ENCODE peak calls at places on chromosomes 6 and 20, in ten cellular contexts. B is right cardiac atrium; G is ascending aorta; V is adrenal gland; N is tibial nerve; X is CD8-positive, alpha-beta memory T cell; Y is transverse colon; J is neuronal stem cell; E is left lung; R is BE2C. Q is an unnamed sample.

GRCh38 chr20:45128066-45128465 is 3.8 kb upstream of the WFDC12 start:
- DNase-seq in B (no peak), G (no peak), V (no peak), N (no peak), X (no peak), Y (no peak), J (no peak), E (no peak), R (no peak), Q (no peak)

GRCh38 chr6:133062077-133062476 is 179.1 kb upstream of the EYA4 start:
- DNase-seq in B (no peak), G (no peak), V (peak; percentile 36), N (no peak), X (no peak), Y (no peak), J (no peak), E (no peak), R (no peak), Q (no peak)

GRCh38 chr6:79077680-79078056 is 386 bp downstream of the PHIP start:
- DNase-seq in B (no peak), G (no peak), V (no peak), N (no peak), X (no peak), Y (peak; percentile 53), J (no peak), E (no peak), R (peak; percentile 52), Q (peak; percentile 29)

GRCh38 chr20:10553326-10553984 is 118.3 kb downstream of the SLX4IP start:
- DNase-seq in B (peak; percentile 69), G (no peak), V (peak; percentile 60), N (peak; percentile 82), X (no peak), Y (peak; percentile 74), J (peak; percentile 39), E (peak; percentile 53), R (peak; percentile 68), Q (no peak)

GRCh38 chr6:41892921-41893564 is 2.1 kb downstream of the USP49 start:
- DNase-seq in B (no peak), G (no peak), V (no peak), N (no peak), X (no peak), Y (no peak), J (no peak), E (no peak), R (no peak), Q (no peak)

GRCh38 chr6:42984924-42985475 is 630 bp downstream of the PPP2R5D start:
- DNase-seq in B (no peak), G (no peak), V (peak; percentile 24), N (no peak), X (no peak), Y (no peak), J (no peak), E (peak; percentile 38), R (no peak), Q (no peak)

GRCh38 chr20:33927703-33928102 is 66.0 kb upstream of the RALY start:
- DNase-seq in B (no peak), G (no peak), V (no peak), N (no peak), X (no peak), Y (no peak), J (no peak), E (no peak), R (peak; percentile 72), Q (no peak)

GRCh38 chr20:58840816-58841538 is 9.7 kb downstream of the GNAS-AS1 start:
- DNase-seq in B (no peak), G (no peak), V (no peak), N (no peak), X (no peak), Y (no peak), J (no peak), E (no peak), R (no peak), Q (no peak)

GRCh38 chr20:50266293-50267040 is 75.8 kb downstream of the CEBPB start:
- DNase-seq in B (no peak), G (no peak), V (no peak), N (no peak), X (no peak), Y (no peak), J (no peak), E (no peak), R (no peak), Q (no peak)

GRCh38 chr6:149830731-149831379 is 33.3 kb downstream of the LRP11 start:
- DNase-seq in B (no peak), G (no peak), V (no peak), N (no peak), X (no peak), Y (no peak), J (no peak), E (no peak), R (no peak), Q (no peak)

GRCh38 chr6:142551145-142551811 is 249.5 kb downstream of the ADGRG6 start:
- DNase-seq in B (no peak), G (no peak), V (no peak), N (no peak), X (no peak), Y (no peak), J (no peak), E (no peak), R (no peak), Q (no peak)

DNA sequence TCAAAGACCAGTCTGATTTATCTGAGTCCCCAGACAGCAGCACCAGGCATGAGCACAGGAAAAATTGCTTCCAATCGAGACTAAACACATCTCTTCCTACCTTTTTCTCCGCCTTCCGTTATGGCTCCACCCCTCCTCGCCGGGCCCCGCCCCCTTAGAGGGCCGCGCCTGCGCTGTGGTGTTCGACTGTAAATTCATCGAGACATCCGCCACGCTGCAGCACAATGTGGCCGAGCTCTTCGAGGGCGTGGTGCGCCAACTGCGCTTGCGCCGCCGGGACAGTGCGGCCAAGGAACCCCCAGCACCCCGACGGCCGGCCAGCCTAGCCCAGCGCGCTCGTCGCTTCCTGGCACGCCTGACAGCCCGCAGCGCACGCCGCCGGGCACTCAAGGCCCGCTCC is 8.9 kb downstream of the REM1 start:
- DNase-seq in B (peak; percentile 47), G (no peak), V (no peak), N (no peak), X (no peak), Y (no peak), J (no peak), E (no peak), R (peak; percentile 40), Q (no peak)
- H3K9me3 ChIP-seq in B (no peaks in the 10 kb centered on the region), G (no peaks in the 10 kb centered on the region), V (no peaks in the 10 kb centered on the region), N (no peaks in the 10 kb centered on the region), X (no peaks in the 10 kb centered on the region), Y (no peaks in the 10 kb centered on the region), J (peaks cover 26% of the 10 kb centered on the region), E (no peaks in the 10 kb centered on the region), R (peaks cover 3% of the 10 kb centered on the region), Q (no peaks in the 10 kb centered on the region)

DNA sequence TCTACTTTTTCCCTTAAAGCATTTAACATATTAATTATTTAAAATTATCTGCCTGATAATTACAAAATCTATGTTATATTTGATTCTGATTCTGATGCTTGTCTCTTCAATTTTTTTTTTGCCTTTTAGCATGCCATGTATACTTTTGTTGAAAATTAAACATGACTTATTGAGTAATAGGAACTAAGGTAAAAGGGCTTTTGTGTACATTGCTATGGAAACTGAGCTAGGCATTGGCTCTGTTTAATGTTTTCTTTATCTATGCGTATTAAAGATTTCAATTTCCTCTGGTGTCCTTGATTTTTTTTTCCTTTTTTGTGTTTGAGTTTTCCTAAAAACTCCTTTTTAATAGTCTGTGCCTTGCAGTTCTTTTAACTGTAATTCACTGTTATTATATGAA is 805.2 kb downstream of the DHX35 start:
- DNase-seq in B (no peak), G (no peak), V (no peak), N (no peak), X (no peak), Y (no peak), J (no peak), E (no peak), R (no peak), Q (no peak)
- H3K9me3 ChIP-seq in B (peaks cover 2% of the 10 kb centered on the region), G (no peaks in the 10 kb centered on the region), V (no peaks in the 10 kb centered on the region), N (peaks cover 42% of the 10 kb centered on the region), X (no peaks in the 10 kb centered on the region), Y (peaks cover 6% of the 10 kb centered on the region), J (peaks cover 2% of the 10 kb centered on the region), E (no peaks in the 10 kb centered on the region), R (no peaks in the 10 kb centered on the region), Q (no peaks in the 10 kb centered on the region)

DNA sequence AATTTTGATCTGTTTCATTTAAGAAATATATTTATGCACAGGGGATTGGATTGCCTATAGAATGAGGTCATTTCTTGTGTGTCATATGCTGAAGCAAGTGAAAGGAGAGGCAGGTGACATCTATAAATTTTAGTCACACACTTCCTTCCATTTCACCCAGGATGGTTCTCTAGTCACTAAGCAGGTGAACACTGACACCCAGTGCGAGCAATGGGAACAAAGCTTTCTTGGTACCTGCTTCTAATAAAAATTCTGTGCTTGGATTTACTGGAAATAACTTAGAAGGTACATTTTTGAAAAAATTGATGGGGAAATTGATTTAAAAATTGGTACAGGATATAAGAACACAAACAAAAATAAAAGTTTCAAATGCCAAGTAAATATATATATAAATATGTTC is 66.9 kb upstream of the MC3R start:
- DNase-seq in B (no peak), G (no peak), V (no peak), N (no peak), X (no peak), Y (peak; percentile 10), J (no peak), E (no peak), R (no peak), Q (no peak)
- H3K9me3 ChIP-seq in B (no peaks in the 10 kb centered on the region), G (no peaks in the 10 kb centered on the region), V (no peaks in the 10 kb centered on the region), N (no peaks in the 10 kb centered on the region), X (no peaks in the 10 kb centered on the region), Y (no peaks in the 10 kb centered on the region), J (no peaks in the 10 kb centered on the region), E (no peaks in the 10 kb centered on the region), R (no peaks in the 10 kb centered on the region), Q (no peaks in the 10 kb centered on the region)

GRCh38 chr6:88840806-88841539 is 122.4 kb downstream of the RNGTT start:
- DNase-seq in B (no peak), G (no peak), V (no peak), N (no peak), X (no peak), Y (no peak), J (no peak), E (no peak), R (no peak), Q (no peak)

GRCh38 chr6:88839280-88839679 is 124.1 kb downstream of the RNGTT start:
- DNase-seq in B (no peak), G (no peak), V (no peak), N (no peak), X (no peak), Y (no peak), J (no peak), E (no peak), R (no peak), Q (no peak)

GRCh38 chr6:88840289-88840688 is 123.1 kb downstream of the RNGTT start:
- DNase-seq in B (no peak), G (no peak), V (no peak), N (no peak), X (no peak), Y (no peak), J (no peak), E (no peak), R (no peak), Q (no peak)

GRCh38 chr6:88835210-88835609 is 128.2 kb downstream of the RNGTT start:
- DNase-seq in B (no peak), G (no peak), V (no peak), N (no peak), X (no peak), Y (no peak), J (no peak), E (no peak), R (no peak), Q (no peak)
- H3K9me3 ChIP-seq in B (no peaks in the 10 kb centered on the region), G (no peaks in the 10 kb centered on the region), V (no peaks in the 10 kb centered on the region), N (peaks cover 14% of the 10 kb centered on the region), X (peaks cover 11% of the 10 kb centered on the region), Y (peaks cover 27% of the 10 kb centered on the region), J (peaks cover 2% of the 10 kb centered on the region), E (no peaks in the 10 kb centered on the region), R (peaks cover 3% of the 10 kb centered on the region), Q (peaks cover 15% of the 10 kb centered on the region)

Q was measured in T-helper 17 cell.